ENCODE peak calls at places on chromosome 5, in six cellular contexts. M is fibroblast of lung, R is fibroblast of the aortic adventitia, K is AG04449, W is endodermal cell, H is coronary artery. D is an unnamed sample.

GRCh38 chr5:132657676-132658382 is at the start of gene IL13:
- DNase-seq in M (no peak), R (no peak), K (no peak), W (no peak), H (peak; percentile 49), D (no peak)

GRCh38 chr5:92332039-92332438 is 948.9 kb upstream of the ARRDC3 start:
- DNase-seq in M (peak; percentile 60), R (peak; percentile 20), K (no peak), W (no peak), H (no peak), D (no peak)

GRCh38 chr5:151157426-151158286 is at the start of gene ANXA6:
- DNase-seq in M (peak; percentile 80), R (peak; percentile 68), K (no peak), W (peak; percentile 92), H (peak; percentile 90), D (no peak)

GRCh38 chr5:154937718-154938466 is at the start of gene GEMIN5:
- DNase-seq in M (peak; percentile 82), R (peak; percentile 77), K (no peak), W (peak; percentile 96), H (peak; percentile 87), D (peak; percentile 46)

GRCh38 chr5:151234476-151235238 is 10.8 kb upstream of the CCDC69 start:
- DNase-seq in M (peak; percentile 25), R (peak; percentile 33), K (no peak), W (no peak), H (no peak), D (peak; percentile 23)

GRCh38 chr5:167816354-167816753 is 475.1 kb upstream of the WWC1 start:
- DNase-seq in M (peak; percentile 48), R (no peak), K (no peak), W (no peak), H (no peak), D (no peak)

GRCh38 chr5:126338516-126339153 is 84.6 kb upstream of the GRAMD2B start:
- DNase-seq in M (no peak), R (no peak), K (no peak), W (no peak), H (no peak), D (no peak)

GRCh38 chr5:33275921-33276705 is 164.7 kb upstream of the TARS1 start:
- DNase-seq in M (peak; percentile 88), R (peak; percentile 46), K (peak; percentile 84), W (no peak), H (no peak), D (no peak)

GRCh38 chr5:126357585-126358342 is 65.4 kb upstream of the GRAMD2B start:
- DNase-seq in M (no peak), R (no peak), K (no peak), W (no peak), H (no peak), D (no peak)

GRCh38 chr5:176979669-176980068 is 26.9 kb downstream of the UIMC1 start:
- DNase-seq in M (no peak), R (no peak), K (no peak), W (no peak), H (no peak), D (no peak)

GRCh38 chr5:180377556-180378197 is 24.5 kb upstream of the GFPT2 start:
- DNase-seq in M (no peak), R (no peak), K (no peak), W (peak; percentile 71), H (no peak), D (no peak)

GRCh38 chr5:177496111-177497010 is 1.0 kb downstream of the PDLIM7 start:
- DNase-seq in M (peak; percentile 95), R (peak; percentile 86), K (peak; percentile 67), W (peak; percentile 95), H (peak; percentile 93), D (peak; percentile 91)

GRCh38 chr5:81906086-81906485 is 65.7 kb upstream of the ATG10 start:
- DNase-seq in M (peak; percentile 28), R (no peak), K (no peak), W (no peak), H (no peak), D (no peak)

GRCh38 chr5:44927335-44927734 is 118.6 kb downstream of the MRPS30 start:
- DNase-seq in M (no peak), R (no peak), K (no peak), W (no peak), H (no peak), D (no peak)

GRCh38 chr5:178205010-178205748 is 846 bp downstream of the HNRNPAB start:
- DNase-seq in M (peak; percentile 68), R (peak; percentile 65), K (no peak), W (peak; percentile 84), H (peak; percentile 85), D (peak; percentile 30)

GRCh38 chr5:180289966-180290365 is 1.9 kb downstream of the MAPK9 start:
- DNase-seq in M (no peak), R (no peak), K (no peak), W (no peak), H (no peak), D (no peak)

GRCh38 chr5:76490970-76491369 is 87.9 kb downstream of the IQGAP2 start:
- DNase-seq in M (no peak), R (no peak), K (no peak), W (no peak), H (no peak), D (no peak)

GRCh38 chr5:69245031-69245430 is 10.3 kb downstream of the CDK7 start:
- DNase-seq in M (no peak), R (no peak), K (no peak), W (no peak), H (no peak), D (no peak)

GRCh38 chr5:143154495-143155375 is 248.8 kb downstream of the NR3C1 start:
- DNase-seq in M (peak; percentile 62), R (peak; percentile 87), K (no peak), W (peak; percentile 71), H (no peak), D (no peak)

GRCh38 chr5:62778327-62779009 is 199.8 kb downstream of the LRRC70 start:
- DNase-seq in M (no peak), R (no peak), K (no peak), W (peak; percentile 69), H (no peak), D (no peak)

GRCh38 chr5:34695275-34696032 is 39.3 kb downstream of the RAI14 start:
- DNase-seq in M (no peak), R (peak; percentile 29), K (no peak), W (peak; percentile 20), H (no peak), D (no peak)

GRCh38 chr5:37323607-37324006 is 47.3 kb downstream of the NUP155 start:
- DNase-seq in M (no peak), R (no peak), K (no peak), W (no peak), H (no peak), D (no peak)

GRCh38 chr5:102700126-102700851 is 54.8 kb upstream of the PAM start:
- DNase-seq in M (no peak), R (no peak), K (no peak), W (no peak), H (no peak), D (no peak)
- TF ChIP-seq CTCF in M (no peak), R (no peak), K (no peak), W (no peak), H (no peak), D (no peak)

GRCh38 chr5:110869927-110870326 is 131.1 kb downstream of the SLC25A46 start:
- DNase-seq in M (no peak), R (no peak), K (no peak), W (no peak), H (no peak), D (no peak)

DNA sequence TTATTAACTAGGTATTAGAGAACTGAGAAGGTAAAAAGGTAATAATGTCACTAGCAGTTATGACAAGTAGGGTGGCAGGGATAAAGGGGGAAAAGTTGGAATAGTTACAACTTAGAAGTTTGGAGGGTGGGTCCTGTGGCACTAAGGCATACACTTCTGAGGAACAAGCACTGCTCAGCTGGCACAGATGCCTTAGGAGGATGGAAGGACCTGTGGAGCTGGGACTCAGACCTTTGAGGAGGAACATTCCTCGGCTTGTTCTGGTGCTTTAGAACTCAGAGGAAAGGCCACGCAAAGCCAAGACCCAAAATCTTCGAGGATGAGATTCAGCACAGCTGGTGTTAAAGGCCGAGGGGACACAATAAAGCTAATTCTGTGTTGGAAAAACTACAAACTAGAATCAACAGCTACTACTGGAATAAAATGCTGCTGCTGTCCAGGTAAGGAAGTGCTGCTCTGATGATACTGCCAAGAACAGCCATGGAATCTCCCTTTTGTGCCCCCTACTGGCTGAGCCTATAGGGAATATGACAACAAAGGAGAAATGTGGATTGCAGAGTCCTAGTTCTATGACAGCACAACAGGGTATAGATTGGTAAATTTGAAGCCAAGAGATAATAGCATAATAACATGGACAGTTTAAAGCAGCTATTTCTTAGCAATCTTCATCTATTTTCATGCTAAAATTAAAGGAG is 126.7 kb downstream of the SLC25A46 start:
- DNase-seq in M (peak; percentile 33), R (peak; percentile 35), K (no peak), W (peak; percentile 91), H (no peak), D (no peak)
- TF ChIP-seq CTCF in M (peak; percentile 53), R (peak; percentile 52), K (peak; percentile 45), W (peak; percentile 89), H (no peak), D (peak; percentile 37)

DNA sequence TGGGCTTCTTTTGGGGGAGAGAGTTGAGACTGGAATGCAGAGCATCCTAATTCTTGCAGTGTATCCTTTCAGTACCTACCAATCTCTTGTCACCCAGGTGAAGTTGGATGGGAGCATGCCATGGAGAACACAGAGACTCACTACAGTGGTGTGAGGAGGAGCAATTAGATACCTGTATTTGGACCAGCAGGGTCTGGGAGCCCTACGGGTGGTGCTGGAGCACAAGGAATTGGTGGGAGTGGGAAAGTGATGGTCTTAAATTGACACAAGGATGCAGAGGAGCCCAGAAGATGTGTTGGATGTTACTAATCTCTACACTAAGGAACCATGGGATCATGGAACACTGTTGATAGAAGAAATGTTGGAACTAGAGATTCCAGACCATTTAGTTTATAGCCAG is 212.7 kb downstream of the CHSY3 start:
- DNase-seq in M (no peak), R (no peak), K (no peak), W (peak; percentile 51), H (no peak), D (no peak)
- TF ChIP-seq CTCF in M (no peak), R (no peak), K (no peak), W (no peak), H (no peak), D (no peak)

GRCh38 chr5:2179861-2180260 is 297.1 kb upstream of the IRX4 start:
- DNase-seq in M (no peak), R (no peak), K (no peak), W (no peak), H (no peak), D (no peak)

GRCh38 chr5:2177244-2177643 is 294.5 kb upstream of the IRX4 start:
- DNase-seq in M (no peak), R (no peak), K (no peak), W (no peak), H (no peak), D (no peak)

GRCh38 chr5:2180456-2180855 is 297.7 kb upstream of the IRX4 start:
- DNase-seq in M (no peak), R (no peak), K (no peak), W (no peak), H (no peak), D (no peak)

GRCh38 chr5:2178071-2178477 is 295.3 kb upstream of the IRX4 start:
- DNase-seq in M (no peak), R (no peak), K (no peak), W (no peak), H (no peak), D (no peak)

DNA sequence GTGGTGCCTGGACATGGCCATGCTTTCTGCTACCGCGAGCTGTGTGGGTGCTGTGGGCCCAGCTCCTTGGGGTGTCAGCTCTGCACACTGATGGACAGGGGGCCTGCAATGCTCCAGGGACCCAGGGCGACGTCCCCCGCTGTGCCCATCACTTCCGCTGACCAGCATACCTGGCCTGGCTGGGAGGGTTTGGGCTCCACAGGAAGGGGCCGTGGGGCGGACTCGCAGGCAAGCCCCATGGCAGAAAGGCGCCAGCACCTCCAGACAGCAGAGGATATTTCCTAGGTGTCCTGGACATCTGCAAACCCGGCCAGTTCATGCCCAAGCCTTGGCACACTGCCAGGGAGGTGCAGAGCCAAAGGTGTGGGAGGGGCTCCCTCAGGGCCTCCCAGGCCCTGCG is 295.8 kb upstream of the IRX4 start:
- DNase-seq in M (no peak), R (no peak), K (no peak), W (no peak), H (no peak), D (no peak)
- TF ChIP-seq CTCF in M (no peak), R (no peak), K (no peak), W (no peak), H (no peak), D (no peak)